ENCODE peak calls at places on chromosomes 4 and X, in five cellular contexts. I is SK-N-SH, H is GM12878, A is K562, V is HepG2. E is an unnamed sample.
A peak's percentile ranks its signal among the peaks of the same experiment; 100 is the strongest.

GRCh38 chr4:95045429-95045828 is 287.7 kb downstream of the BMPR1B start:
- DNase-seq in I (no peak), H (no peak), A (no peak), V (no peak), E (no peak)

GRCh38 chr4:77022581-77023133 is 53.1 kb downstream of the CCNI start:
- DNase-seq in I (peak; percentile 24), H (no peak), A (no peak), V (no peak), E (no peak)

GRCh38 chr4:78612398-78613005 is 60.9 kb downstream of the ANXA3 start:
- DNase-seq in I (peak; percentile 35), H (no peak), A (no peak), V (peak; percentile 21), E (no peak)

GRCh38 chr4:44447563-44448504 is 775 bp downstream of the KCTD8 start:
- DNase-seq in I (peak; percentile 27), H (no peak), A (no peak), V (no peak), E (no peak)

GRCh38 chr4:137597751-137598493 is 65.6 kb upstream of the PCDH18 start:
- DNase-seq in I (no peak), H (no peak), A (no peak), V (no peak), E (no peak)

GRCh38 chr4:19982556-19982955 is 269.1 kb upstream of the SLIT2 start:
- DNase-seq in I (no peak), H (no peak), A (no peak), V (no peak), E (no peak)

GRCh38 chr4:99324978-99325377 is 3.8 kb upstream of the ADH1B start:
- DNase-seq in I (no peak), H (no peak), A (no peak), V (no peak), E (no peak)

GRCh38 chr4:10347281-10347795 is 109.9 kb downstream of the ZNF518B start:
- DNase-seq in I (no peak), H (no peak), A (no peak), V (no peak), E (no peak)

GRCh38 chr4:108965031-108965430 is 202.2 kb upstream of the ETNPPL start:
- DNase-seq in I (no peak), H (no peak), A (no peak), V (no peak), E (no peak)

GRCh38 chr4:68892861-68893260 is 58.7 kb downstream of the UGT2A3 start:
- DNase-seq in I (no peak), H (no peak), A (no peak), V (no peak), E (no peak)

GRCh38 chr4:78627046-78627965 is 75.7 kb downstream of the ANXA3 start:
- DNase-seq in I (no peak), H (no peak), A (no peak), V (no peak), E (no peak)

GRCh38 chrX:15142084-15142715 is 127.7 kb downstream of the ASB9 start:
- DNase-seq in I (no peak), H (no peak), A (no peak), V (peak; percentile 1), E (no peak)

GRCh38 chr4:57109847-57110634 is at the start of gene IGFBP7:
- DNase-seq in I (peak; percentile 79), H (no peak), A (peak; percentile 60), V (no peak), E (peak; percentile 25)

GRCh38 chr4:187999406-187999932 is 3.9 kb downstream of the ZFP42 start:
- DNase-seq in I (no peak), H (no peak), A (no peak), V (no peak), E (no peak)

GRCh38 chr4:68808060-68808459 is 7.7 kb upstream of the UGT2B10 start:
- DNase-seq in I (no peak), H (no peak), A (no peak), V (no peak), E (no peak)

GRCh38 chr4:89268572-89269180 is 38.9 kb downstream of the GPRIN3 start:
- DNase-seq in I (no peak), H (no peak), A (no peak), V (no peak), E (no peak)

GRCh38 chr4:76306882-76307669 is 543 bp downstream of the STBD1 start:
- DNase-seq in I (peak; percentile 77), H (no peak), A (no peak), V (peak; percentile 19), E (peak; percentile 28)

GRCh38 chr4:130563891-130564418 is 1468.0 kb downstream of the C4orf33 start:
- DNase-seq in I (no peak), H (no peak), A (no peak), V (no peak), E (no peak)

GRCh38 chr4:74932832-74933561 is at the start of gene PARM1:
- DNase-seq in I (peak; percentile 58), H (no peak), A (peak; percentile 55), V (peak; percentile 59), E (peak; percentile 61)

GRCh38 chr4:31045151-31045550 is 325.0 kb downstream of the PCDH7 start:
- DNase-seq in I (no peak), H (no peak), A (no peak), V (no peak), E (no peak)

GRCh38 chr4:55730143-55730931 is 89.3 kb upstream of the EXOC1L start:
- DNase-seq in I (no peak), H (no peak), A (no peak), V (no peak), E (no peak)

GRCh38 chrX:39163585-39163984 is 362.3 kb downstream of the MID1IP1 start:
- DNase-seq in I (no peak), H (no peak), A (no peak), V (no peak), E (no peak)

GRCh38 chr4:75142377-75142776 is 209.5 kb downstream of the PARM1 start:
- DNase-seq in I (no peak), H (no peak), A (no peak), V (no peak), E (no peak)

GRCh38 chr4:118206627-118207026 is 146.2 kb downstream of the PRSS12 start:
- DNase-seq in I (no peak), H (no peak), A (no peak), V (no peak), E (no peak)

GRCh38 chr4:181728567-181728966 is 514.6 kb upstream of the TENM3 start:
- DNase-seq in I (no peak), H (no peak), A (no peak), V (no peak), E (no peak)

GRCh38 chr4:1331591-1332353 is 15.2 kb upstream of the UVSSA start:
- DNase-seq in I (no peak), H (no peak), A (no peak), V (no peak), E (no peak)

GRCh38 chr4:174559894-174560293 is 37.6 kb upstream of the HPGD start:
- DNase-seq in I (no peak), H (no peak), A (no peak), V (no peak), E (no peak)

GRCh38 chr4:147581601-147582350 is 35.4 kb upstream of the TMEM184C start:
- DNase-seq in I (no peak), H (no peak), A (no peak), V (no peak), E (no peak)

GRCh38 chr4:38781854-38782261 is 932 bp downstream of the TLR10 start:
- DNase-seq in I (no peak), H (peak; percentile 72), A (no peak), V (no peak), E (no peak)

GRCh38 chrX:46626566-46626965 is 53.0 kb downstream of the CHST7 start:
- DNase-seq in I (no peak), H (no peak), A (no peak), V (no peak), E (no peak)

GRCh38 chrX:107559506-107559905 is 68.8 kb upstream of the PRPS1 start:
- DNase-seq in I (no peak), H (no peak), A (no peak), V (no peak), E (no peak)

GRCh38 chr4:61468091-61468720 is 268.1 kb downstream of the ADGRL3 start:
- DNase-seq in I (no peak), H (no peak), A (no peak), V (no peak), E (no peak)

GRCh38 chr4:83217721-83218522 is 66.7 kb downstream of the COQ2 start:
- DNase-seq in I (no peak), H (peak; percentile 99), A (no peak), V (no peak), E (peak; percentile 54)

GRCh38 chr4:42331914-42332368 is 65.3 kb upstream of the SHISA3 start:
- DNase-seq in I (no peak), H (no peak), A (no peak), V (no peak), E (no peak)

DNA sequence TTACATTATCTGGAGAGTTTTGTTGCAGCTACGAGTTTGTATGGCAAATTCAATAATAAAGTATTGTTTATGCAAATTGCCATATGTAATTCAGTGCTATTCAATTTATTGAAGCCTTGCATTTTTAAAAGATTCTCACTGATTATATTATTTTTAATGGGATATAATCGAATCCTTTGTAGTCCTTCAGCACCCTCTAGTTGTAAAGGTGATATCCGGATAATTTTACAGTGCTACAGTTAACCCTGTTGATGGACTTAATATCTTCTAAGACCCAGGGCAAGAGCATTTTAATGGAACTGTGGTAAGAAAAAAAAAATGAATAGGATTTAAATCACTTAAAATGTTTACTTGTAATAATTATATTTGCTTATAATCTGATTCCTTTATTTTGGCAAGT is 48.5 kb upstream of the GRIA2 start:
- DNase-seq in I (no peak), H (no peak), A (no peak), V (no peak), E (no peak)
- TF ChIP-seq POLR2AphosphoS5 in I (no peak), H (no peak), A (no peak), V (no peak), E (no peak)

DNA sequence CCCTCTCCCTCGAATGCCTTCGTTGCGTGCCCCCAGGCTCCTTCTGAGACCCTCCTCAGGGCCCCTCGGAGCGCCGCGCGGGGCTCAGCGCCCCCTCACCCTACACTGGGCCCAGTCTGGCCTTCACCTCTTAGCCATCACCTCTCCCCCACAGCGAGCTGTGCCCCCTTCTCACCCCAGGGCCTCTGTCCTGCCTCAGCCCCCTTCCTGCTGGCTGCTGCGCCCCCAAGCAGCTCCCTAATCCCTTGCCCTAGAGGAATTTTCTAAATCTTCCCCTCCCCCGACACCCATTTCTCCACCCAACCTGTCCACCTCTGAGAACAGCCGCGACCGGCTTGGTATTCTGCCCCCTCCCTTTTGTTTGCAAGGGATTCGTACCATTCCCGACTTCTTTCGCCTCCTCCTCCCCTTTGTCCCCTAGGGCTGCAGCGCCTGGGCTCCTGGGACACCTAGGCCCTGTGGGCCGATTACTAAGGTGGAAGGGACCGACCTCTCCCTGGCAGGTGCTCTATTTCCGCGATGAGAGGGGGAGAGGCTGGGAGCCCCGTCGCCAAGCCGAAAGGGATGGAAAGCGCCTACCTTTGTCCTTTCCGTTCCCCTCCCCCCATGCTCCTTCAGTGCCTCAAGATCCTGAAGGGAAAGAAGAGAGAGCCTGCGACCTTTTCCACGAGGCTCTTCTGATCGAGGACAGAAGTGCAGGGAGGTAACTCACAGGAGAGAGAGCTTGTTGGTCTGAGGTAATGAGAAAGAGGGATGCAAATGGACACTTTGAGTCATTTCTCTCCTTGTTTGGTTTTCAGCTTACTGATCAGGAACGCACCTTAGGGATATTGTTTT is 10.9 kb downstream of the DLG3 start:
- DNase-seq in I (peak; percentile 38), H (no peak), A (no peak), V (no peak), E (no peak)
- TF ChIP-seq TAF1 in I (no peak), H (no peak), A (no peak), V (no peak), E (no peak)

GRCh38 chr4:40349561-40350198 is 14.5 kb downstream of the CHRNA9 start:
- DNase-seq in I (no peak), H (no peak), A (no peak), V (no peak), E (no peak)
- TF ChIP-seq POLR2AphosphoS5 in I (no peak), H (no peak), A (no peak), V (no peak), E (no peak)

GRCh38 chr4:152696764-152697250 is 17.0 kb upstream of the TMEM154 start:
- DNase-seq in I (no peak), H (peak; percentile 98), A (no peak), V (peak; percentile 63), E (peak; percentile 51)
- TF ChIP-seq TAF1 in I (no peak), H (no peak), A (no peak), V (no peak), E (no peak)